ENCODE peak calls at places on chromosome 19, in six cellular contexts. One of them, this sample, is unnamed.

GRCh38 chr19:3932931-3933810 is at the start of gene NMRK2:
- DNase-seq in stimulated activated CD4-positive, alpha-beta T cell treated with anti-CD3 and anti-CD28 coated beads, TNF-alpha, amount 100 ng/mL, for 48 hours: no peak
- DNase-seq in Ammon's horn: no peak
- DNase-seq in WTC11: peak
- DNase-seq in substantia nigra: no peak
- DNase-seq in MG63: no peak
- DNase-seq in this sample: no peak

GRCh38 chr19:41945135-41945766 is 13.9 kb downstream of the RABAC1 start:
- DNase-seq in MG63: no peak
- DNase-seq in Ammon's horn: no peak
- DNase-seq in substantia nigra: no peak
- DNase-seq in stimulated activated CD4-positive, alpha-beta T cell treated with anti-CD3 and anti-CD28 coated beads, TNF-alpha, amount 100 ng/mL, for 48 hours: peak
- DNase-seq in WTC11: no peak
- DNase-seq in this sample: no peak

GRCh38 chr19:35019144-35019543 is 11.1 kb upstream of the SCN1B start:
- DNase-seq in WTC11: no peak
- DNase-seq in MG63: no peak
- DNase-seq in stimulated activated CD4-positive, alpha-beta T cell treated with anti-CD3 and anti-CD28 coated beads, TNF-alpha, amount 100 ng/mL, for 48 hours: no peak
- DNase-seq in Ammon's horn: no peak
- DNase-seq in substantia nigra: no peak
- DNase-seq in this sample: no peak

GRCh38 chr19:18346091-18346490 is 5.7 kb downstream of the PGPEP1 start:
- DNase-seq in WTC11: peak
- DNase-seq in stimulated activated CD4-positive, alpha-beta T cell treated with anti-CD3 and anti-CD28 coated beads, TNF-alpha, amount 100 ng/mL, for 48 hours: no peak
- DNase-seq in MG63: no peak
- DNase-seq in substantia nigra: no peak
- DNase-seq in Ammon's horn: no peak
- DNase-seq in this sample: no peak

GRCh38 chr19:3054972-3055740 is 7.1 kb downstream of the TLE5 start:
- DNase-seq in WTC11: no peak
- DNase-seq in Ammon's horn: no peak
- DNase-seq in MG63: no peak
- DNase-seq in stimulated activated CD4-positive, alpha-beta T cell treated with anti-CD3 and anti-CD28 coated beads, TNF-alpha, amount 100 ng/mL, for 48 hours: no peak
- DNase-seq in substantia nigra: no peak
- DNase-seq in this sample: no peak

GRCh38 chr19:14615628-14616027 is 32.7 kb downstream of the CLEC17A start:
- DNase-seq in stimulated activated CD4-positive, alpha-beta T cell treated with anti-CD3 and anti-CD28 coated beads, TNF-alpha, amount 100 ng/mL, for 48 hours: no peak
- DNase-seq in MG63: no peak
- DNase-seq in WTC11: no peak
- DNase-seq in substantia nigra: no peak
- DNase-seq in Ammon's horn: no peak
- DNase-seq in this sample: no peak

GRCh38 chr19:41918653-41919244 is 9.5 kb downstream of the ERFL start:
- DNase-seq in stimulated activated CD4-positive, alpha-beta T cell treated with anti-CD3 and anti-CD28 coated beads, TNF-alpha, amount 100 ng/mL, for 48 hours: no peak
- DNase-seq in substantia nigra: no peak
- DNase-seq in MG63: no peak
- DNase-seq in WTC11: no peak
- DNase-seq in Ammon's horn: no peak
- DNase-seq in this sample: no peak

GRCh38 chr19:49338691-49339363 is 3.6 kb downstream of the CD37 start:
- DNase-seq in stimulated activated CD4-positive, alpha-beta T cell treated with anti-CD3 and anti-CD28 coated beads, TNF-alpha, amount 100 ng/mL, for 48 hours: no peak
- DNase-seq in substantia nigra: no peak
- DNase-seq in WTC11: peak
- DNase-seq in MG63: peak
- DNase-seq in Ammon's horn: no peak
- DNase-seq in this sample: peak

GRCh38 chr19:18385675-18386542 is at the start of gene GDF15:
- DNase-seq in MG63: peak
- DNase-seq in stimulated activated CD4-positive, alpha-beta T cell treated with anti-CD3 and anti-CD28 coated beads, TNF-alpha, amount 100 ng/mL, for 48 hours: no peak
- DNase-seq in WTC11: peak
- DNase-seq in Ammon's horn: no peak
- DNase-seq in substantia nigra: no peak
- DNase-seq in this sample: peak

GRCh38 chr19:28862238-28862637 is 350.7 kb downstream of the UQCRFS1 start:
- DNase-seq in stimulated activated CD4-positive, alpha-beta T cell treated with anti-CD3 and anti-CD28 coated beads, TNF-alpha, amount 100 ng/mL, for 48 hours: no peak
- DNase-seq in WTC11: no peak
- DNase-seq in Ammon's horn: no peak
- DNase-seq in MG63: peak
- DNase-seq in substantia nigra: no peak
- DNase-seq in this sample: no peak

GRCh38 chr19:50759886-50760285 is 10.4 kb upstream of the GPR32 start:
- DNase-seq in Ammon's horn: no peak
- DNase-seq in substantia nigra: no peak
- DNase-seq in WTC11: no peak
- DNase-seq in stimulated activated CD4-positive, alpha-beta T cell treated with anti-CD3 and anti-CD28 coated beads, TNF-alpha, amount 100 ng/mL, for 48 hours: no peak
- DNase-seq in MG63: no peak
- DNase-seq in this sample: no peak

GRCh38 chr19:13089139-13089856 is 13.4 kb downstream of the LYL1 start:
- DNase-seq in substantia nigra: no peak
- DNase-seq in WTC11: peak
- DNase-seq in MG63: peak
- DNase-seq in stimulated activated CD4-positive, alpha-beta T cell treated with anti-CD3 and anti-CD28 coated beads, TNF-alpha, amount 100 ng/mL, for 48 hours: no peak
- DNase-seq in Ammon's horn: no peak
- DNase-seq in this sample: no peak

GRCh38 chr19:18059902-18060301 is 26.8 kb downstream of the IL12RB1 start:
- DNase-seq in MG63: no peak
- DNase-seq in Ammon's horn: no peak
- DNase-seq in stimulated activated CD4-positive, alpha-beta T cell treated with anti-CD3 and anti-CD28 coated beads, TNF-alpha, amount 100 ng/mL, for 48 hours: no peak
- DNase-seq in substantia nigra: no peak
- DNase-seq in WTC11: no peak
- DNase-seq in this sample: no peak

GRCh38 chr19:4870025-4870700 is 2.7 kb upstream of the PLIN3 start:
- DNase-seq in WTC11: no peak
- DNase-seq in substantia nigra: no peak
- DNase-seq in Ammon's horn: no peak
- DNase-seq in MG63: peak
- DNase-seq in stimulated activated CD4-positive, alpha-beta T cell treated with anti-CD3 and anti-CD28 coated beads, TNF-alpha, amount 100 ng/mL, for 48 hours: no peak
- DNase-seq in this sample: no peak

GRCh38 chr19:17680235-17680722 is 7.9 kb downstream of the UNC13A start:
- DNase-seq in WTC11: peak
- DNase-seq in Ammon's horn: peak
- DNase-seq in stimulated activated CD4-positive, alpha-beta T cell treated with anti-CD3 and anti-CD28 coated beads, TNF-alpha, amount 100 ng/mL, for 48 hours: peak
- DNase-seq in MG63: peak
- DNase-seq in substantia nigra: no peak
- DNase-seq in this sample: peak

GRCh38 chr19:2905918-2906519 is 5.3 kb downstream of the ZNF57 start:
- DNase-seq in MG63: no peak
- DNase-seq in Ammon's horn: no peak
- DNase-seq in stimulated activated CD4-positive, alpha-beta T cell treated with anti-CD3 and anti-CD28 coated beads, TNF-alpha, amount 100 ng/mL, for 48 hours: no peak
- DNase-seq in WTC11: no peak
- DNase-seq in substantia nigra: no peak
- DNase-seq in this sample: no peak

GRCh38 chr19:16572332-16573211 is at the start of gene SLC35E1:
- DNase-seq in substantia nigra: peak
- DNase-seq in WTC11: peak
- DNase-seq in stimulated activated CD4-positive, alpha-beta T cell treated with anti-CD3 and anti-CD28 coated beads, TNF-alpha, amount 100 ng/mL, for 48 hours: peak
- DNase-seq in Ammon's horn: peak
- DNase-seq in MG63: peak
- DNase-seq in this sample: peak

GRCh38 chr19:4536798-4537197 is 1.8 kb upstream of the PLIN5 start:
- DNase-seq in MG63: no peak
- DNase-seq in stimulated activated CD4-positive, alpha-beta T cell treated with anti-CD3 and anti-CD28 coated beads, TNF-alpha, amount 100 ng/mL, for 48 hours: no peak
- DNase-seq in WTC11: no peak
- DNase-seq in Ammon's horn: no peak
- DNase-seq in substantia nigra: no peak
- DNase-seq in this sample: no peak

GRCh38 chr19:2334986-2335846 is 6.7 kb downstream of the SPPL2B start:
- DNase-seq in Ammon's horn: no peak
- DNase-seq in substantia nigra: no peak
- DNase-seq in MG63: no peak
- DNase-seq in WTC11: no peak
- DNase-seq in stimulated activated CD4-positive, alpha-beta T cell treated with anti-CD3 and anti-CD28 coated beads, TNF-alpha, amount 100 ng/mL, for 48 hours: no peak
- DNase-seq in this sample: no peak

GRCh38 chr19:17794412-17794730 is 567 bp upstream of the B3GNT3 start:
- DNase-seq in Ammon's horn: no peak
- DNase-seq in stimulated activated CD4-positive, alpha-beta T cell treated with anti-CD3 and anti-CD28 coated beads, TNF-alpha, amount 100 ng/mL, for 48 hours: no peak
- DNase-seq in MG63: no peak
- DNase-seq in substantia nigra: no peak
- DNase-seq in WTC11: no peak
- DNase-seq in this sample: no peak

GRCh38 chr19:31701146-31701545 is 351.9 kb upstream of the TSHZ3 start:
- DNase-seq in Ammon's horn: no peak
- DNase-seq in stimulated activated CD4-positive, alpha-beta T cell treated with anti-CD3 and anti-CD28 coated beads, TNF-alpha, amount 100 ng/mL, for 48 hours: no peak
- DNase-seq in MG63: no peak
- DNase-seq in substantia nigra: no peak
- DNase-seq in WTC11: no peak
- DNase-seq in this sample: no peak

GRCh38 chr19:5293607-5294089 is 47.0 kb downstream of the PTPRS start:
- DNase-seq in MG63: no peak
- DNase-seq in Ammon's horn: no peak
- DNase-seq in substantia nigra: no peak
- DNase-seq in stimulated activated CD4-positive, alpha-beta T cell treated with anti-CD3 and anti-CD28 coated beads, TNF-alpha, amount 100 ng/mL, for 48 hours: no peak
- DNase-seq in WTC11: peak
- DNase-seq in this sample: no peak

GRCh38 chr19:6271251-6271650 is 8.5 kb downstream of the MLLT1 start:
- DNase-seq in Ammon's horn: no peak
- DNase-seq in substantia nigra: no peak
- DNase-seq in stimulated activated CD4-positive, alpha-beta T cell treated with anti-CD3 and anti-CD28 coated beads, TNF-alpha, amount 100 ng/mL, for 48 hours: no peak
- DNase-seq in MG63: no peak
- DNase-seq in WTC11: peak
- DNase-seq in this sample: no peak

GRCh38 chr19:15300533-15301194 is 31.7 kb downstream of the BRD4 start:
- DNase-seq in Ammon's horn: no peak
- DNase-seq in stimulated activated CD4-positive, alpha-beta T cell treated with anti-CD3 and anti-CD28 coated beads, TNF-alpha, amount 100 ng/mL, for 48 hours: no peak
- DNase-seq in WTC11: no peak
- DNase-seq in MG63: peak
- DNase-seq in substantia nigra: no peak
- DNase-seq in this sample: no peak

GRCh38 chr19:38830039-38830733 is 1.4 kb downstream of the ECH1 start:
- DNase-seq in WTC11: no peak
- DNase-seq in Ammon's horn: no peak
- DNase-seq in MG63: no peak
- DNase-seq in stimulated activated CD4-positive, alpha-beta T cell treated with anti-CD3 and anti-CD28 coated beads, TNF-alpha, amount 100 ng/mL, for 48 hours: no peak
- DNase-seq in substantia nigra: no peak
- DNase-seq in this sample: no peak

GRCh38 chr19:23415561-23416191 is 20.4 kb upstream of the ZNF91 start:
- DNase-seq in MG63: peak
- DNase-seq in stimulated activated CD4-positive, alpha-beta T cell treated with anti-CD3 and anti-CD28 coated beads, TNF-alpha, amount 100 ng/mL, for 48 hours: no peak
- DNase-seq in substantia nigra: no peak
- DNase-seq in Ammon's horn: peak
- DNase-seq in WTC11: peak
- DNase-seq in this sample: no peak

This sample was measured in tibial nerve.